ENCODE peak calls at places on chromosomes 7 and 10, in eight cellular contexts. One of them, this sample, is unnamed.

GRCh38 chr7:45028138-45028919 is 28.3 kb downstream of the CCM2 start:
- DNase-seq in RCC 7860: no peak
- DNase-seq in NCI-H345: no peak
- DNase-seq in GM03348: no peak
- DNase-seq in foreskin keratinocyte: no peak
- DNase-seq in keratinocyte: no peak
- DNase-seq in activated CD8-positive, alpha-beta memory T cell treated with anti-CD3 and anti-CD28 coated beads, Interleukin-2, amount 50 U/mL, for 4 hours: no peak
- DNase-seq in A549: no peak
- DNase-seq in this sample: no peak

GRCh38 chr10:14500172-14500765 is 169.5 kb upstream of the FRMD4A start:
- DNase-seq in foreskin keratinocyte: no peak
- DNase-seq in A549: no peak
- DNase-seq in keratinocyte: no peak
- DNase-seq in RCC 7860: no peak
- DNase-seq in GM03348: no peak
- DNase-seq in NCI-H345: no peak
- DNase-seq in activated CD8-positive, alpha-beta memory T cell treated with anti-CD3 and anti-CD28 coated beads, Interleukin-2, amount 50 U/mL, for 4 hours: no peak
- DNase-seq in this sample: no peak

GRCh38 chr7:139407555-139407954 is 47.9 kb downstream of the LUC7L2 start:
- DNase-seq in RCC 7860: no peak
- DNase-seq in keratinocyte: no peak
- DNase-seq in foreskin keratinocyte: no peak
- DNase-seq in A549: no peak
- DNase-seq in GM03348: no peak
- DNase-seq in NCI-H345: no peak
- DNase-seq in activated CD8-positive, alpha-beta memory T cell treated with anti-CD3 and anti-CD28 coated beads, Interleukin-2, amount 50 U/mL, for 4 hours: no peak
- DNase-seq in this sample: no peak

GRCh38 chr10:12221323-12222298 is 25.6 kb downstream of the CDC123 start:
- DNase-seq in keratinocyte: no peak
- DNase-seq in activated CD8-positive, alpha-beta memory T cell treated with anti-CD3 and anti-CD28 coated beads, Interleukin-2, amount 50 U/mL, for 4 hours: no peak
- DNase-seq in NCI-H345: no peak
- DNase-seq in GM03348: no peak
- DNase-seq in RCC 7860: peak
- DNase-seq in foreskin keratinocyte: peak
- DNase-seq in A549: peak
- DNase-seq in this sample: peak

GRCh38 chr10:78471723-78472541 is 438.3 kb downstream of the RPS24 start:
- DNase-seq in keratinocyte: no peak
- DNase-seq in RCC 7860: no peak
- DNase-seq in A549: no peak
- DNase-seq in foreskin keratinocyte: no peak
- DNase-seq in NCI-H345: no peak
- DNase-seq in activated CD8-positive, alpha-beta memory T cell treated with anti-CD3 and anti-CD28 coated beads, Interleukin-2, amount 50 U/mL, for 4 hours: no peak
- DNase-seq in GM03348: no peak
- DNase-seq in this sample: no peak

GRCh38 chr7:36942062-36942461 is 217.8 kb upstream of the AOAH start:
- DNase-seq in activated CD8-positive, alpha-beta memory T cell treated with anti-CD3 and anti-CD28 coated beads, Interleukin-2, amount 50 U/mL, for 4 hours: no peak
- DNase-seq in NCI-H345: no peak
- DNase-seq in RCC 7860: no peak
- DNase-seq in keratinocyte: no peak
- DNase-seq in foreskin keratinocyte: no peak
- DNase-seq in A549: no peak
- DNase-seq in GM03348: no peak
- DNase-seq in this sample: no peak

GRCh38 chr7:16071246-16071857 is 350.0 kb downstream of the CRPPA start:
- DNase-seq in keratinocyte: peak
- DNase-seq in GM03348: peak
- DNase-seq in NCI-H345: peak
- DNase-seq in foreskin keratinocyte: peak
- DNase-seq in RCC 7860: peak
- DNase-seq in activated CD8-positive, alpha-beta memory T cell treated with anti-CD3 and anti-CD28 coated beads, Interleukin-2, amount 50 U/mL, for 4 hours: no peak
- DNase-seq in A549: peak
- DNase-seq in this sample: peak

GRCh38 chr10:131874991-131875451 is 25.8 kb upstream of the PPP2R2D start:
- DNase-seq in keratinocyte: peak
- DNase-seq in RCC 7860: peak
- DNase-seq in A549: peak
- DNase-seq in NCI-H345: peak
- DNase-seq in activated CD8-positive, alpha-beta memory T cell treated with anti-CD3 and anti-CD28 coated beads, Interleukin-2, amount 50 U/mL, for 4 hours: peak
- DNase-seq in GM03348: peak
- DNase-seq in foreskin keratinocyte: peak
- DNase-seq in this sample: peak

GRCh38 chr10:119235381-119235780 is 28.0 kb downstream of the GRK5 start:
- DNase-seq in RCC 7860: no peak
- DNase-seq in activated CD8-positive, alpha-beta memory T cell treated with anti-CD3 and anti-CD28 coated beads, Interleukin-2, amount 50 U/mL, for 4 hours: no peak
- DNase-seq in foreskin keratinocyte: no peak
- DNase-seq in A549: no peak
- DNase-seq in NCI-H345: peak
- DNase-seq in GM03348: no peak
- DNase-seq in keratinocyte: no peak
- DNase-seq in this sample: peak

GRCh38 chr10:113056468-113057021 is 106.5 kb downstream of the TCF7L2 start:
- DNase-seq in NCI-H345: no peak
- DNase-seq in foreskin keratinocyte: peak
- DNase-seq in activated CD8-positive, alpha-beta memory T cell treated with anti-CD3 and anti-CD28 coated beads, Interleukin-2, amount 50 U/mL, for 4 hours: no peak
- DNase-seq in GM03348: peak
- DNase-seq in keratinocyte: no peak
- DNase-seq in RCC 7860: peak
- DNase-seq in A549: no peak
- DNase-seq in this sample: peak